ENCODE peak calls at places on chromosomes 2 and 18, in seven cellular contexts. One of them, this sample, is unnamed.
A peak's percentile ranks its signal among the peaks of the same experiment; 100 is the strongest.

GRCh38 chr2:157476915-157477709 is 33.2 kb upstream of the CYTIP start:
- DNase-seq in mammary epithelial cell: peak; percentile 26
- DNase-seq in left lung: no peak
- DNase-seq in astrocyte: no peak
- DNase-seq in PC-3: peak; percentile 16
- DNase-seq in colonic mucosa: no peak
- DNase-seq in IMR-90: peak; percentile 8
- DNase-seq in this sample: no peak

GRCh38 chr18:11320981-11321380 is 171.6 kb upstream of the PIEZO2 start:
- DNase-seq in astrocyte: peak; percentile 78
- DNase-seq in colonic mucosa: no peak
- DNase-seq in IMR-90: peak; percentile 79
- DNase-seq in PC-3: peak; percentile 52
- DNase-seq in left lung: no peak
- DNase-seq in mammary epithelial cell: peak; percentile 9
- DNase-seq in this sample: no peak

GRCh38 chr2:11340717-11341116 is 3.7 kb downstream of the ROCK2 start:
- DNase-seq in mammary epithelial cell: no peak
- DNase-seq in IMR-90: no peak
- DNase-seq in colonic mucosa: no peak
- DNase-seq in left lung: no peak
- DNase-seq in PC-3: no peak
- DNase-seq in astrocyte: no peak
- DNase-seq in this sample: no peak

GRCh38 chr2:230916218-230916617 is 8.8 kb downstream of the GPR55 start:
- DNase-seq in left lung: no peak
- DNase-seq in colonic mucosa: no peak
- DNase-seq in astrocyte: no peak
- DNase-seq in PC-3: no peak
- DNase-seq in mammary epithelial cell: no peak
- DNase-seq in IMR-90: no peak
- DNase-seq in this sample: no peak

GRCh38 chr2:202375006-202375610 is 1.0 kb upstream of the BMPR2 start:
- DNase-seq in colonic mucosa: peak; percentile 59
- DNase-seq in left lung: peak; percentile 61
- DNase-seq in astrocyte: peak; percentile 89
- DNase-seq in IMR-90: peak; percentile 78
- DNase-seq in mammary epithelial cell: peak; percentile 47
- DNase-seq in PC-3: peak; percentile 51
- DNase-seq in this sample: peak; percentile 88

GRCh38 chr18:12516049-12516677 is 108.4 kb downstream of the PRELID3A start:
- DNase-seq in PC-3: no peak
- DNase-seq in left lung: no peak
- DNase-seq in IMR-90: peak; percentile 21
- DNase-seq in astrocyte: no peak
- DNase-seq in colonic mucosa: no peak
- DNase-seq in mammary epithelial cell: no peak
- DNase-seq in this sample: no peak

GRCh38 chr2:219497495-219498279 is 1.0 kb upstream of the GMPPA start:
- DNase-seq in PC-3: peak; percentile 78
- DNase-seq in IMR-90: peak; percentile 74
- DNase-seq in mammary epithelial cell: peak; percentile 66
- DNase-seq in left lung: peak; percentile 94
- DNase-seq in astrocyte: peak; percentile 75
- DNase-seq in colonic mucosa: peak; percentile 94
- DNase-seq in this sample: peak; percentile 96

GRCh38 chr2:28391564-28392296 is 928 bp upstream of the FOSL2 start:
- DNase-seq in astrocyte: peak; percentile 80
- DNase-seq in colonic mucosa: peak; percentile 99
- DNase-seq in IMR-90: peak; percentile 79
- DNase-seq in PC-3: peak; percentile 81
- DNase-seq in left lung: peak; percentile 95
- DNase-seq in mammary epithelial cell: peak; percentile 84
- DNase-seq in this sample: peak; percentile 97

GRCh38 chr18:62637403-62637802 is 77.9 kb upstream of the PHLPP1 start:
- DNase-seq in PC-3: no peak
- DNase-seq in astrocyte: no peak
- DNase-seq in colonic mucosa: no peak
- DNase-seq in IMR-90: no peak
- DNase-seq in mammary epithelial cell: no peak
- DNase-seq in left lung: no peak
- DNase-seq in this sample: no peak

GRCh38 chr2:175877845-175878563 is 124.1 kb downstream of the LNPK start:
- DNase-seq in left lung: no peak
- DNase-seq in astrocyte: peak; percentile 6
- DNase-seq in IMR-90: peak; percentile 18
- DNase-seq in colonic mucosa: no peak
- DNase-seq in PC-3: no peak
- DNase-seq in mammary epithelial cell: no peak
- DNase-seq in this sample: no peak

GRCh38 chr2:223944166-223944703 is 900 bp downstream of the WDFY1 start:
- DNase-seq in colonic mucosa: peak; percentile 60
- DNase-seq in IMR-90: no peak
- DNase-seq in PC-3: peak; percentile 44
- DNase-seq in astrocyte: no peak
- DNase-seq in mammary epithelial cell: peak; percentile 35
- DNase-seq in left lung: peak; percentile 45
- DNase-seq in this sample: no peak

GRCh38 chr2:57893800-57894199 is 152.8 kb upstream of the VRK2 start:
- DNase-seq in IMR-90: no peak
- DNase-seq in left lung: no peak
- DNase-seq in mammary epithelial cell: no peak
- DNase-seq in colonic mucosa: no peak
- DNase-seq in PC-3: no peak
- DNase-seq in astrocyte: no peak
- DNase-seq in this sample: no peak

GRCh38 chr2:207505728-207506127 is 24.0 kb upstream of the CREB1 start:
- DNase-seq in left lung: no peak
- DNase-seq in colonic mucosa: no peak
- DNase-seq in PC-3: peak; percentile 96
- DNase-seq in IMR-90: peak; percentile 80
- DNase-seq in mammary epithelial cell: peak; percentile 94
- DNase-seq in astrocyte: peak; percentile 94
- DNase-seq in this sample: no peak

GRCh38 chr2:149125031-149125725 is 86.7 kb downstream of the LYPD6B start:
- DNase-seq in astrocyte: no peak
- DNase-seq in mammary epithelial cell: no peak
- DNase-seq in left lung: no peak
- DNase-seq in colonic mucosa: peak; percentile 75
- DNase-seq in PC-3: no peak
- DNase-seq in IMR-90: no peak
- DNase-seq in this sample: no peak

GRCh38 chr2:225041871-225042799 is at the start of gene DOCK10:
- DNase-seq in IMR-90: peak; percentile 69
- DNase-seq in astrocyte: peak; percentile 54
- DNase-seq in left lung: peak; percentile 59
- DNase-seq in colonic mucosa: peak; percentile 56
- DNase-seq in PC-3: peak; percentile 35
- DNase-seq in mammary epithelial cell: peak; percentile 29
- DNase-seq in this sample: no peak

GRCh38 chr2:43623052-43623451 is 14.0 kb upstream of the PLEKHH2 start:
- DNase-seq in IMR-90: no peak
- DNase-seq in mammary epithelial cell: no peak
- DNase-seq in PC-3: no peak
- DNase-seq in astrocyte: no peak
- DNase-seq in left lung: no peak
- DNase-seq in colonic mucosa: no peak
- DNase-seq in this sample: no peak

GRCh38 chr2:36380624-36381481 is 25.3 kb downstream of the CRIM1 start:
- DNase-seq in mammary epithelial cell: no peak
- DNase-seq in PC-3: peak; percentile 71
- DNase-seq in colonic mucosa: peak; percentile 78
- DNase-seq in astrocyte: no peak
- DNase-seq in left lung: no peak
- DNase-seq in IMR-90: no peak
- DNase-seq in this sample: no peak

GRCh38 chr2:121151311-121152109 is 133.5 kb downstream of the TFCP2L1 start:
- DNase-seq in colonic mucosa: peak; percentile 92
- DNase-seq in IMR-90: no peak
- DNase-seq in astrocyte: no peak
- DNase-seq in PC-3: peak; percentile 77
- DNase-seq in left lung: peak; percentile 86
- DNase-seq in mammary epithelial cell: peak; percentile 72
- DNase-seq in this sample: no peak

GRCh38 chr2:15733867-15734765 is 142.4 kb downstream of the DDX1 start:
- DNase-seq in astrocyte: peak; percentile 73
- DNase-seq in left lung: peak; percentile 50
- DNase-seq in IMR-90: peak; percentile 6
- DNase-seq in PC-3: peak; percentile 7
- DNase-seq in mammary epithelial cell: no peak
- DNase-seq in colonic mucosa: no peak
- DNase-seq in this sample: no peak

DNA sequence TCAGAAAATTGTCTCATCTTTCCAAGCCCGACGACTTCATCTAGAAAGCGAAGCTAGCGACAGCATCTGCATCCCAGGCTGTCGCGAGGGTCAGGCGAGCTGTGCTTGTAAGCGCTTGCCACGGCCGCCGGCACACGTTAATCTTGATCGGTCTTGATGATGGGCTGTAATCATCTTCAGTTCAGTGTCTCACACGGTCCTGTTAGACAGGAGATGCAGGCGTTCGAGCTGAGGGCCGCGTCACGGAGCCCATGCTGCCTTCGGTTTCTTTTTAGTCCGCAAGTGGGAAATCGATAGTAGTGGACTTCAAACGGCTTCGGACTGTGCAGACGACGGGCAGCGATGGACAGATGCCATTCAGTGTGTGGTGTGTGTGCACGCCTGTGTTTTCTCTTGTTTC is 43.6 kb downstream of the ADI1 start:
- DNase-seq in mammary epithelial cell: no peak
- DNase-seq in left lung: no peak
- DNase-seq in PC-3: no peak
- DNase-seq in IMR-90: no peak
- DNase-seq in astrocyte: no peak
- DNase-seq in colonic mucosa: no peak
- DNase-seq in this sample: no peak
- H3K27ac ChIP-seq in mammary epithelial cell: no peak overlapping the region
- H3K27ac ChIP-seq in left lung: no peak overlapping the region
- H3K27ac ChIP-seq in PC-3: no peak overlapping the region
- H3K27ac ChIP-seq in IMR-90: no peak overlapping the region
- H3K27ac ChIP-seq in astrocyte: no peak overlapping the region
- H3K27ac ChIP-seq in colonic mucosa: no peak overlapping the region
- H3K27ac ChIP-seq in this sample: no peak overlapping the region

DNA sequence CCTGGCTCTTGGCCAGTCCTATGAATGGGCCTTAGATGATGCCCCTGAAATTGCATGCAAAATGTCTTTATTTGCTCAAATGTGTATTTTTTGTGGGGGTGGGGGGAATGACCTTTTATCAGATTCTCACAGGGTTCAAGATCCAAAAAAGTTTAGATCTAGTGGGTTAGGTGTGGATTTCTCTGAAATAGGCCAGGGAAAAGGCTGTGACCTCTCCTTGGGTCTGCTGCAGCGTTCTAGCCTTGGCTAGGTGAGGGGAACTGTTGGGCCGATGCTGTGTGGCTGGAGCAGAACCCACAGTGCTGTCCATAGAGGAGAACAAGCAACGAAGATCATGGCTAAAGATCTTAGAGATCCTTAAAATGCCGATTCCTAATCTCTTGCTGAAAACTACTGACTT is 130.4 kb upstream of the IL1R2 start:
- DNase-seq in mammary epithelial cell: no peak
- DNase-seq in astrocyte: no peak
- DNase-seq in PC-3: no peak
- DNase-seq in left lung: no peak
- DNase-seq in IMR-90: no peak
- DNase-seq in colonic mucosa: no peak
- DNase-seq in this sample: no peak
- H3K36me3 ChIP-seq in mammary epithelial cell: peaks cover 45% of the 10 kb centered on the region
- H3K36me3 ChIP-seq in astrocyte: peaks cover 55% of the 10 kb centered on the region
- H3K36me3 ChIP-seq in PC-3: peaks cover 66% of the 10 kb centered on the region
- H3K36me3 ChIP-seq in left lung: no peaks in the 10 kb centered on the region
- H3K36me3 ChIP-seq in IMR-90: peaks cover 44% of the 10 kb centered on the region
- H3K36me3 ChIP-seq in colonic mucosa: no peaks in the 10 kb centered on the region
- H3K36me3 ChIP-seq in this sample: peaks cover 43% of the 10 kb centered on the region

GRCh38 chr2:71473346-71474035 is 20.1 kb downstream of the DYSF start:
- DNase-seq in astrocyte: no peak
- DNase-seq in left lung: no peak
- DNase-seq in colonic mucosa: no peak
- DNase-seq in PC-3: no peak
- DNase-seq in IMR-90: no peak
- DNase-seq in mammary epithelial cell: no peak
- DNase-seq in this sample: no peak
- H3K4me1 ChIP-seq in astrocyte: peaks cover 9% of the 10 kb centered on the region
- H3K4me1 ChIP-seq in left lung: peaks cover 70% of the 10 kb centered on the region
- H3K4me1 ChIP-seq in colonic mucosa: no peaks in the 10 kb centered on the region
- H3K4me1 ChIP-seq in PC-3: peaks cover 33% of the 10 kb centered on the region
- H3K4me1 ChIP-seq in IMR-90: no peaks in the 10 kb centered on the region
- H3K4me1 ChIP-seq in mammary epithelial cell: no peaks in the 10 kb centered on the region
- H3K4me1 ChIP-seq in this sample: no peaks in the 10 kb centered on the region

GRCh38 chr2:98882368-98882767 is 53.7 kb downstream of the CRACDL start:
- DNase-seq in IMR-90: no peak
- DNase-seq in mammary epithelial cell: no peak
- DNase-seq in astrocyte: no peak
- DNase-seq in PC-3: no peak
- DNase-seq in colonic mucosa: no peak
- DNase-seq in left lung: no peak
- DNase-seq in this sample: no peak

GRCh38 chr2:98883780-98884211 is 52.2 kb downstream of the CRACDL start:
- DNase-seq in mammary epithelial cell: peak; percentile 35
- DNase-seq in astrocyte: peak; percentile 6
- DNase-seq in PC-3: no peak
- DNase-seq in left lung: no peak
- DNase-seq in colonic mucosa: no peak
- DNase-seq in IMR-90: no peak
- DNase-seq in this sample: no peak

GRCh38 chr2:98881153-98881650 is 54.8 kb downstream of the CRACDL start:
- DNase-seq in mammary epithelial cell: peak; percentile 22
- DNase-seq in PC-3: no peak
- DNase-seq in IMR-90: no peak
- DNase-seq in astrocyte: no peak
- DNase-seq in colonic mucosa: no peak
- DNase-seq in left lung: no peak
- DNase-seq in this sample: peak; percentile 50

GRCh38 chr2:98884658-98885057 is 51.4 kb downstream of the CRACDL start:
- DNase-seq in mammary epithelial cell: no peak
- DNase-seq in colonic mucosa: no peak
- DNase-seq in astrocyte: no peak
- DNase-seq in left lung: no peak
- DNase-seq in IMR-90: no peak
- DNase-seq in PC-3: no peak
- DNase-seq in this sample: no peak

DNA sequence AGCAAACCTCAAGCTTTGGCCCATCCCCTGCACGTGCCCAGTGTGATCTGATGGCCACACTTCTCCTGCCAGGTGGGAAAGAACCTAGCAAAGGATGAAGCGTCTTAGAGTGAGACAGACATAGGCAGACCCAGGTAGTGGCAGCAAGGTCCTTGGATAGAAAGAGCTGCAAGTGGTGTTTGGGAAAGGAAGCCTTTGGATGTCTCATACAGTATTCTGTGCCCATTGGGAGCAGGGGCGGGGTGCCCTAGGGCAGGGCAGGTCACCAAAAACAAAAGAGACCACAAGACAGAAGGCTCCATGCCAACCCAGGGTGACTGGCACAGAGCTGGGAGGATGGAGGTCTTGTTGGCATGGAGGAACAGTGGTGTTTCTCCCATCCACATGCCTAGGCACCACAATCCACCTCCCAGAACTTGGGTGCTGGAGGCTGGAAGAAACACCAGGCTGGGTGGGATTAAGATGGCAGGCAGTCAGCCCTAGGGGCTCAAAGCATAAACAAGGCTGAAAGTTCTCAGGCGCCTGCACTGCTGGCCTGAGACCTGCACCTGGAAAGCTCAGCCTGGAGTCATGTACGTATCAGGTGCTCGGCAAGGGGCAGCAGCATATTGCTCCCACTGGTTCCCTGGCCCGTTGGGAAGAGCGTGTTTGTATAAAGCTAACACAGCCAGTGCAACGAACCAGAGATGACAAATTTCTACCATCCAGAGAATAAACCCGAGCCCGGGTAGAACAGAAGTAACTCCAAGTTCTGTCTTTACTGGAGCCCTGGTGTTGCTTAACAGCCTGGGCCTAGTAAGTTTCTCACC is 52.9 kb downstream of the CRACDL start:
- DNase-seq in PC-3: no peak
- DNase-seq in mammary epithelial cell: no peak
- DNase-seq in left lung: no peak
- DNase-seq in astrocyte: no peak
- DNase-seq in colonic mucosa: no peak
- DNase-seq in IMR-90: no peak
- DNase-seq in this sample: no peak
- H3K27ac ChIP-seq in PC-3: no peak overlapping the region
- H3K27ac ChIP-seq in mammary epithelial cell: no peak overlapping the region
- H3K27ac ChIP-seq in left lung: no peak overlapping the region
- H3K27ac ChIP-seq in astrocyte: no peak overlapping the region
- H3K27ac ChIP-seq in colonic mucosa: no peak overlapping the region
- H3K27ac ChIP-seq in IMR-90: no peak overlapping the region
- H3K27ac ChIP-seq in this sample: no peak overlapping the region

This sample was measured in ascending aorta.